ENCODE peak calls at places on chromosomes 7 and 10, in four cellular contexts. P is PC-9, V is heart left ventricle, R is transverse colon. X is an unnamed sample. For H3K4me1, the result is how much of the 10 kb centered on the place peaks cover.

GRCh38 chr7:158979023-158979529 is 122.7 kb downstream of the DYNC2I1 start:
- DNase-seq in P (no peak), V (no peak), R (no peak), X (no peak)

GRCh38 chr7:15581352-15581951 is 19.6 kb upstream of the AGMO start:
- DNase-seq in P (no peak), V (no peak), R (no peak), X (no peak)

GRCh38 chr7:87506243-87507180 is 31.0 kb upstream of the ABCB4 start:
- DNase-seq in P (no peak), V (no peak), R (no peak), X (no peak)

GRCh38 chr7:8254667-8255066 is 7.3 kb downstream of the ICA1 start:
- DNase-seq in P (no peak), V (no peak), R (no peak), X (no peak)

GRCh38 chr7:42414028-42414427 is 177.0 kb upstream of the GLI3 start:
- DNase-seq in P (no peak), V (no peak), R (no peak), X (no peak)

GRCh38 chr7:108449577-108449920 is 6.7 kb downstream of the NRCAM start:
- DNase-seq in P (no peak), V (no peak), R (no peak), X (no peak)

GRCh38 chr7:41979834-41980307 is 257.1 kb downstream of the GLI3 start:
- DNase-seq in P (no peak), V (no peak), R (no peak), X (peak)

GRCh38 chr7:56105508-56105907 is 768 bp downstream of the CHCHD2 start:
- DNase-seq in P (peak), V (peak), R (peak), X (no peak)

GRCh38 chr7:138555684-138556083 is 95.6 kb downstream of the TRIM24 start:
- DNase-seq in P (no peak), V (no peak), R (no peak), X (no peak)

GRCh38 chr10:105352827-105353226 is 711.7 kb downstream of the SORCS3 start:
- DNase-seq in P (no peak), V (no peak), R (no peak), X (no peak)

GRCh38 chr7:34315032-34315431 is 343.0 kb upstream of the NPSR1 start:
- DNase-seq in P (no peak), V (no peak), R (no peak), X (no peak)

GRCh38 chr7:18626717-18627116 is 131.2 kb downstream of the HDAC9 start:
- DNase-seq in P (no peak), V (no peak), R (no peak), X (no peak)

GRCh38 chr7:96306385-96307125 is 15.3 kb downstream of the SLC25A13 start:
- DNase-seq in P (no peak), V (no peak), R (no peak), X (no peak)

GRCh38 chr10:123139521-123140163 is 3.9 kb downstream of the HMX3 start:
- DNase-seq in P (peak), V (no peak), R (peak), X (no peak)

GRCh38 chr7:117839507-117839906 is 33.7 kb downstream of the CTTNBP2 start:
- DNase-seq in P (no peak), V (no peak), R (no peak), X (no peak)

GRCh38 chr7:42902361-42902760 is 9.5 kb downstream of the C7orf25 start:
- DNase-seq in P (no peak), V (no peak), R (no peak), X (no peak)

GRCh38 chr7:74525881-74526280 is 72.2 kb downstream of the GTF2IRD1 start:
- DNase-seq in P (peak), V (no peak), R (peak), X (no peak)

GRCh38 chr10:102436312-102436711 is 3.9 kb upstream of the CUEDC2 start:
- DNase-seq in P (no peak), V (no peak), R (no peak), X (no peak)

GRCh38 chr7:39838326-39838725 is 111.7 kb upstream of the CDK13 start:
- DNase-seq in P (peak), V (no peak), R (peak), X (peak)

GRCh38 chr10:98425511-98426352 is 10.8 kb upstream of the PYROXD2 start:
- DNase-seq in P (peak), V (no peak), R (peak), X (no peak)

GRCh38 chr7:13821152-13821787 is 168.2 kb downstream of the ETV1 start:
- DNase-seq in P (no peak), V (no peak), R (peak), X (no peak)

GRCh38 chr7:1597361-1597760 is 27.5 kb upstream of the PSMG3 start:
- DNase-seq in P (no peak), V (no peak), R (no peak), X (no peak)

GRCh38 chr10:70346155-70346554 is 36.3 kb downstream of the LRRC20 start:
- DNase-seq in P (no peak), V (no peak), R (no peak), X (no peak)

GRCh38 chr10:86359111-86359510 is 7.5 kb downstream of the GRID1 start:
- DNase-seq in P (no peak), V (peak), R (no peak), X (no peak)

GRCh38 chr7:78052112-78052511 is 253.5 kb downstream of the PHTF2 start:
- DNase-seq in P (no peak), V (no peak), R (no peak), X (no peak)

GRCh38 chr10:131588704-131589220 is 277.2 kb upstream of the TCERG1L start:
- DNase-seq in P (no peak), V (no peak), R (no peak), X (no peak)

GRCh38 chr10:25934673-25935139 is 677 bp downstream of the MYO3A start:
- DNase-seq in P (no peak), V (no peak), R (peak), X (no peak)

GRCh38 chr10:30701471-30702173 is 72.1 kb upstream of the LYZL2 start:
- DNase-seq in P (peak), V (no peak), R (peak), X (peak)

GRCh38 chr10:84957427-84957826 is 629.0 kb downstream of the CCSER2 start:
- DNase-seq in P (no peak), V (no peak), R (no peak), X (no peak)

GRCh38 chr7:142603870-142604448 is 145.3 kb upstream of the PRSS1 start:
- DNase-seq in P (peak), V (no peak), R (peak), X (no peak)

GRCh38 chr7:150381785-150382122 is 2.6 kb downstream of the ZNF775 start:
- DNase-seq in P (no peak), V (peak), R (no peak), X (no peak)

GRCh38 chr7:103715376-103716110 is 269.5 kb upstream of the SLC26A5 start:
- DNase-seq in P (no peak), V (no peak), R (no peak), X (no peak)

GRCh38 chr7:31782411-31782991 is 95.5 kb downstream of the PPP1R17 start:
- DNase-seq in P (peak), V (no peak), R (no peak), X (no peak)

GRCh38 chr7:5774136-5774535 is 7.3 kb downstream of the RNF216 start:
- DNase-seq in P (no peak), V (no peak), R (no peak), X (no peak)

GRCh38 chr7:106418094-106418493 is 133.3 kb upstream of the NAMPT start:
- DNase-seq in P (peak), V (no peak), R (no peak), X (no peak)

GRCh38 chr7:106419455-106420182 is 134.8 kb upstream of the NAMPT start:
- DNase-seq in P (no peak), V (no peak), R (no peak), X (no peak)

GRCh38 chr7:106420210-106420609 is 135.4 kb upstream of the NAMPT start:
- DNase-seq in P (no peak), V (no peak), R (no peak), X (no peak)

GRCh38 chr7:106417273-106417902 is 132.6 kb upstream of the NAMPT start:
- DNase-seq in P (peak), V (no peak), R (no peak), X (no peak)

DNA sequence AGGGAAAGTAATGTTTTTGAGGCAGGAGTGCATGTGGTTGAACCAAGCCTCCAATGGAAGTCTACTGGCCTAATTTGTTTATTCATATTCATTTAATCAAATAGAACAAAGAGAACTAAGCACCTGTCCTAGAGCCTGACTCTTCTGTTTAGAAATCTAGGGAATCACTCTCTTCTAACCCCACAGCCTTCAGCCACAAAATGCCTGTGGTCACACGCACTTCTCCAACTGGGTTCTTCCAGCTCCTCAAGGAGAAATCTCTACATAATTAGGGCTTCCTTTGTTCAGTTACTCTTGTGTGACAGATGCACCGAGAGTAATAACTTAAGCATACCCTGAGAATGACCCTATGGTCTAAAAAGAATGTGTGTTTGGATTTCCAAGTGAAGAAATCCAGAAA is 133.7 kb upstream of the NAMPT start:
- DNase-seq in P (peak), V (no peak), R (no peak), X (no peak)
- H3K4me1 ChIP-seq in P (under half), V (under half), R (under half), X (under half)

GRCh38 chr10:63430091-63430998 is 35.4 kb downstream of the JMJD1C start:
- DNase-seq in P (no peak), V (no peak), R (no peak), X (no peak)
- H3K27ac ChIP-seq in P (no peak), V (peak), R (peak), X (peak)

DNA sequence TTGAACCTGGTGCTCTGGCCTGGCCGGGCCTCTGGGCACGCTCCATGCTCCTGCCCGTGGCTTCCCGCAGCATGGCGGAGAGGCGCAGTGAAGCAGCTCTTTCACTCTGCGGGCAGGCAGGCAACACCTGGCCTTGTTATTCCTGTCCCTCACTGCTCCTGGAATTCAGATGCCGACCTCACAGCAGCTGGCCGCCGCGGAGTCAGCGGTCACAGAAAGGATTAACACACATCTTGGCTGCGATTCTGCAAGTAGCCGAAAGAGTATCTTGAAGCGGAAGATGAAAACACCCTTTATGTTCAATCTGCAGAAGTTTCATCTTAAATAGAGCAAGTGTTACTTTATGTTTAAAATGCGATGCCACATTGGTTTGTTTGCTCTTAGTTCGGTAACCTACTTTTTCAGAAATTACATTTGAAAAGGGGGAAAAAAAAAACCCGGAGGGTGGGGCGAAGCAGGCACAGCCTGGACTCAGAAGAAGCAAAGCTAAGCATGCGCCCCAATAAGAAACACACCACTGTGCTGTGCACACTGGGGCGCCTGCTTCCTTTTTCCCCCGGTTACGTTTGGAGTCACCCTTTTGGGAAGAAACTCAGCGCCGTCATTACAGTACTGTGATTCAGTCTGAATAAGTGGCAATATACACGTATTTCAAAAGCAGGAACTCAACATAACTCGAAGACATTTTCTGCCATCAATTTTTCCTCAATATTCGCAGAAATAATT is 42.3 kb downstream of the BRI3 start:
- DNase-seq in P (no peak), V (no peak), R (no peak), X (no peak)
- H3K4me1 ChIP-seq in P (under half), V (under half), R (under half), X (under half)

GRCh38 chr10:50439806-50440205 is 183.9 kb downstream of the SGMS1 start:
- DNase-seq in P (no peak), V (no peak), R (no peak), X (no peak)

GRCh38 chr10:50438049-50438936 is 185.5 kb downstream of the SGMS1 start:
- DNase-seq in P (no peak), V (no peak), R (no peak), X (no peak)

GRCh38 chr10:50440489-50440888 is 183.3 kb downstream of the SGMS1 start:
- DNase-seq in P (no peak), V (no peak), R (no peak), X (no peak)

GRCh38 chr10:50437248-50437647 is 185.9 kb upstream of the ASAH2 start:
- DNase-seq in P (no peak), V (no peak), R (no peak), X (no peak)

GRCh38 chr10:50439187-50439586 is 184.6 kb downstream of the SGMS1 start:
- DNase-seq in P (no peak), V (no peak), R (no peak), X (no peak)
- H3K27ac ChIP-seq in P (no peak), V (no peak), R (no peak), X (no peak)

GRCh38 chr10:80486785-80487421 is 32.8 kb downstream of the TSPAN14 start:
- DNase-seq in P (no peak), V (no peak), R (peak), X (no peak)

GRCh38 chr10:80484243-80484642 is 30.1 kb downstream of the TSPAN14 start:
- DNase-seq in P (no peak), V (no peak), R (peak), X (no peak)

GRCh38 chr10:80486151-80486692 is 32.1 kb downstream of the TSPAN14 start:
- DNase-seq in P (no peak), V (no peak), R (no peak), X (no peak)

GRCh38 chr10:80485410-80486135 is 31.5 kb downstream of the TSPAN14 start:
- DNase-seq in P (no peak), V (no peak), R (peak), X (no peak)

GRCh38 chr10:80484677-80485409 is 30.7 kb downstream of the TSPAN14 start:
- DNase-seq in P (no peak), V (no peak), R (no peak), X (no peak)
- H3K4me1 ChIP-seq in P (under half), V (under half), R (half or more), X (under half)

GRCh38 chr10:100362570-100363496 is 15.8 kb downstream of the SCD start:
- DNase-seq in P (no peak), V (no peak), R (no peak), X (no peak)
- H3K27ac ChIP-seq in P (peak), V (no peak), R (no peak), X (no peak)

GRCh38 chr10:113017375-113017774 is 67.3 kb downstream of the TCF7L2 start:
- DNase-seq in P (no peak), V (no peak), R (no peak), X (no peak)
- H3K4me1 ChIP-seq in P (under half), V (under half), R (half or more), X (under half)

GRCh38 chr7:134907000-134907399 is 79.3 kb upstream of the AGBL3 start:
- DNase-seq in P (no peak), V (no peak), R (no peak), X (no peak)
- H3K27ac ChIP-seq in P (no peak), V (peak), R (peak), X (peak)

DNA sequence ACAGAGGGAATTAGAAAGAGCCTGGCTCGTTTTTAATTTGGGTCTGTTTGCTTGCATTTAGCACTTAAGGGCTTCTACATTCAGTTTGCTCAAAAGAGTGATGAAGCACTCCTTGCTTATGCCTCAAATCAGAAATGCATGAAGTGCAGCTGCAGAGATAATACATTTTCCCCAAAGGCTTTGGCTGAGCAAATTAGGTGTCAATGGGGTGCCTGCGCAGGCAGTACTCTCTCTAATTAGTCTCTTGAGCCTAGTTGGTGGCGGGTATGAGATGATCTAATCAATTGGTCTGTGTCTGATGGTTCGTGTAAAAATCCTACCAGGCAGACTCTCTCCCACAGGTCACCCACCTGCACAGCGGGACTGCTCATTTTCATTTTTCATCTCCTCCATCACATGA is 62.5 kb upstream of the FZD1 start:
- DNase-seq in P (no peak), V (no peak), R (no peak), X (no peak)
- H3K4me1 ChIP-seq in P (under half), V (under half), R (under half), X (under half)